ENCODE peak calls at places on chromosomes 3 and 15, in seven cellular contexts. One of them, this sample, is unnamed.

GRCh38 chr3:134627831-134628230 is 23.0 kb downstream of the KY start:
- DNase-seq in CD8-positive, alpha-beta T cell: no peak
- DNase-seq in breast epithelium: no peak
- DNase-seq in A549: peak; percentile 55
- DNase-seq in heart left ventricle: no peak
- DNase-seq in fibroblast of the aortic adventitia: peak; percentile 33
- DNase-seq in thyroid gland: no peak
- DNase-seq in this sample: no peak

GRCh38 chr15:72604794-72605193 is 49.7 kb upstream of the GOLGA6B start:
- DNase-seq in CD8-positive, alpha-beta T cell: no peak
- DNase-seq in breast epithelium: no peak
- DNase-seq in A549: peak; percentile 12
- DNase-seq in heart left ventricle: no peak
- DNase-seq in fibroblast of the aortic adventitia: no peak
- DNase-seq in thyroid gland: no peak
- DNase-seq in this sample: no peak

GRCh38 chr15:74545776-74546656 is 5.0 kb downstream of the ARID3B start:
- DNase-seq in CD8-positive, alpha-beta T cell: peak; percentile 89
- DNase-seq in breast epithelium: peak; percentile 96
- DNase-seq in A549: peak; percentile 87
- DNase-seq in heart left ventricle: peak; percentile 98
- DNase-seq in fibroblast of the aortic adventitia: peak; percentile 99
- DNase-seq in thyroid gland: peak; percentile 99
- DNase-seq in this sample: peak; percentile 99

GRCh38 chr15:35695002-35695401 is 149.0 kb upstream of the DPH6 start:
- DNase-seq in CD8-positive, alpha-beta T cell: no peak
- DNase-seq in breast epithelium: no peak
- DNase-seq in A549: no peak
- DNase-seq in heart left ventricle: no peak
- DNase-seq in fibroblast of the aortic adventitia: no peak
- DNase-seq in thyroid gland: no peak
- DNase-seq in this sample: no peak

GRCh38 chr3:193971268-193971751 is 164.6 kb upstream of the HES1 start:
- DNase-seq in CD8-positive, alpha-beta T cell: no peak
- DNase-seq in breast epithelium: no peak
- DNase-seq in A549: peak; percentile 12
- DNase-seq in heart left ventricle: no peak
- DNase-seq in fibroblast of the aortic adventitia: peak; percentile 47
- DNase-seq in thyroid gland: no peak
- DNase-seq in this sample: no peak

GRCh38 chr15:72758195-72758594 is 25.4 kb downstream of the ADPGK start:
- DNase-seq in CD8-positive, alpha-beta T cell: no peak
- DNase-seq in breast epithelium: no peak
- DNase-seq in A549: peak; percentile 19
- DNase-seq in heart left ventricle: no peak
- DNase-seq in fibroblast of the aortic adventitia: peak; percentile 97
- DNase-seq in thyroid gland: no peak
- DNase-seq in this sample: peak; percentile 89

GRCh38 chr3:16608816-16609215 is 3.6 kb upstream of the DAZL start:
- DNase-seq in CD8-positive, alpha-beta T cell: no peak
- DNase-seq in breast epithelium: no peak
- DNase-seq in A549: no peak
- DNase-seq in heart left ventricle: no peak
- DNase-seq in fibroblast of the aortic adventitia: no peak
- DNase-seq in thyroid gland: no peak
- DNase-seq in this sample: no peak

GRCh38 chr3:99674086-99674789 is 35.8 kb downstream of the COL8A1 start:
- DNase-seq in CD8-positive, alpha-beta T cell: no peak
- DNase-seq in breast epithelium: peak; percentile 40
- DNase-seq in A549: no peak
- DNase-seq in heart left ventricle: no peak
- DNase-seq in fibroblast of the aortic adventitia: peak; percentile 76
- DNase-seq in thyroid gland: peak; percentile 71
- DNase-seq in this sample: peak; percentile 21

GRCh38 chr3:53109822-53110771 is 20.1 kb downstream of the RFT1 start:
- DNase-seq in CD8-positive, alpha-beta T cell: peak; percentile 49
- DNase-seq in breast epithelium: peak; percentile 44
- DNase-seq in A549: peak; percentile 63
- DNase-seq in heart left ventricle: no peak
- DNase-seq in fibroblast of the aortic adventitia: peak; percentile 90
- DNase-seq in thyroid gland: peak; percentile 85
- DNase-seq in this sample: peak; percentile 71

GRCh38 chr3:118813472-118813871 is 221.2 kb downstream of the IGSF11 start:
- DNase-seq in CD8-positive, alpha-beta T cell: no peak
- DNase-seq in breast epithelium: no peak
- DNase-seq in A549: no peak
- DNase-seq in heart left ventricle: no peak
- DNase-seq in fibroblast of the aortic adventitia: no peak
- DNase-seq in thyroid gland: no peak
- DNase-seq in this sample: no peak

GRCh38 chr15:92861742-92862141 is 38.4 kb upstream of the CHD2 start:
- DNase-seq in CD8-positive, alpha-beta T cell: no peak
- DNase-seq in breast epithelium: no peak
- DNase-seq in A549: no peak
- DNase-seq in heart left ventricle: no peak
- DNase-seq in fibroblast of the aortic adventitia: no peak
- DNase-seq in thyroid gland: no peak
- DNase-seq in this sample: no peak

GRCh38 chr3:129892857-129893615 is 475 bp downstream of the TMCC1 start:
- DNase-seq in CD8-positive, alpha-beta T cell: peak; percentile 74
- DNase-seq in breast epithelium: peak; percentile 24
- DNase-seq in A549: no peak
- DNase-seq in heart left ventricle: peak; percentile 82
- DNase-seq in fibroblast of the aortic adventitia: peak; percentile 10
- DNase-seq in thyroid gland: peak; percentile 71
- DNase-seq in this sample: no peak

GRCh38 chr3:162718697-162719096 is 1222.1 kb downstream of the OTOL1 start:
- DNase-seq in CD8-positive, alpha-beta T cell: no peak
- DNase-seq in breast epithelium: no peak
- DNase-seq in A549: no peak
- DNase-seq in heart left ventricle: no peak
- DNase-seq in fibroblast of the aortic adventitia: no peak
- DNase-seq in thyroid gland: no peak
- DNase-seq in this sample: no peak

GRCh38 chr3:184176377-184177330 is 2.0 kb downstream of the AP2M1 start:
- DNase-seq in CD8-positive, alpha-beta T cell: no peak
- DNase-seq in breast epithelium: no peak
- DNase-seq in A549: peak; percentile 77
- DNase-seq in heart left ventricle: peak; percentile 69
- DNase-seq in fibroblast of the aortic adventitia: peak; percentile 92
- DNase-seq in thyroid gland: peak; percentile 65
- DNase-seq in this sample: peak; percentile 96

GRCh38 chr3:62375655-62376054 is 2.3 kb upstream of the FEZF2 start:
- DNase-seq in CD8-positive, alpha-beta T cell: no peak
- DNase-seq in breast epithelium: no peak
- DNase-seq in A549: no peak
- DNase-seq in heart left ventricle: no peak
- DNase-seq in fibroblast of the aortic adventitia: no peak
- DNase-seq in thyroid gland: no peak
- DNase-seq in this sample: no peak

GRCh38 chr3:196552253-196552652 is 16.1 kb downstream of the WDR53 start:
- DNase-seq in CD8-positive, alpha-beta T cell: no peak
- DNase-seq in breast epithelium: no peak
- DNase-seq in A549: no peak
- DNase-seq in heart left ventricle: no peak
- DNase-seq in fibroblast of the aortic adventitia: no peak
- DNase-seq in thyroid gland: no peak
- DNase-seq in this sample: no peak

GRCh38 chr3:196546537-196546936 is 21.8 kb downstream of the WDR53 start:
- DNase-seq in CD8-positive, alpha-beta T cell: no peak
- DNase-seq in breast epithelium: no peak
- DNase-seq in A549: no peak
- DNase-seq in heart left ventricle: no peak
- DNase-seq in fibroblast of the aortic adventitia: no peak
- DNase-seq in thyroid gland: no peak
- DNase-seq in this sample: no peak

GRCh38 chr3:196544491-196544992 is 23.8 kb downstream of the WDR53 start:
- DNase-seq in CD8-positive, alpha-beta T cell: no peak
- DNase-seq in breast epithelium: no peak
- DNase-seq in A549: no peak
- DNase-seq in heart left ventricle: no peak
- DNase-seq in fibroblast of the aortic adventitia: no peak
- DNase-seq in thyroid gland: no peak
- DNase-seq in this sample: no peak

GRCh38 chr3:196541684-196542445 is 26.5 kb downstream of the WDR53 start:
- DNase-seq in CD8-positive, alpha-beta T cell: no peak
- DNase-seq in breast epithelium: no peak
- DNase-seq in A549: no peak
- DNase-seq in heart left ventricle: no peak
- DNase-seq in fibroblast of the aortic adventitia: no peak
- DNase-seq in thyroid gland: no peak
- DNase-seq in this sample: no peak

DNA sequence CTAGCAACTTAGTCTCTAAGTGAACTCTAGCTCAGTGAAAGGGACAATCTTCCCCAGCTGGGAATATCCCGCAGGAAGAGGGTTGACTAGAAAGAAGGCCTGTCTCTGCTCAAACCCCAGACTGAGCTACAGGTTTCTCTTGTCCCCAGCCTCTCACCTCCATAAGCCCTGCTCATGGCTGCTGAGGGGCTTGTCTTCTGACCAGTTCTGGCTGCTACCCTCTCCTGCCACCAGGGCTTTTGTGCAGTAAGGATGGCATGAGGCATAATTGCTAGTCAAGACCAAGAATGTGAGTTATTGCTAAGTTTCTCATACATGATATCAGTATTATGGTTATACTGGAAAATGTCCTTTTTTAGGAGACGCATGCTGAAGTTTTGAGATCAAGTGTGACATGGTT is 21.3 kb downstream of the WDR53 start:
- DNase-seq in CD8-positive, alpha-beta T cell: no peak
- DNase-seq in breast epithelium: no peak
- DNase-seq in A549: no peak
- DNase-seq in heart left ventricle: no peak
- DNase-seq in fibroblast of the aortic adventitia: no peak
- DNase-seq in thyroid gland: no peak
- DNase-seq in this sample: no peak
- TF ChIP-seq CTCF in CD8-positive, alpha-beta T cell: no peak
- TF ChIP-seq CTCF in breast epithelium: no peak
- TF ChIP-seq CTCF in A549: no peak
- TF ChIP-seq CTCF in heart left ventricle: no peak
- TF ChIP-seq CTCF in fibroblast of the aortic adventitia: no peak
- TF ChIP-seq CTCF in thyroid gland: no peak
- TF ChIP-seq CTCF in this sample: no peak

GRCh38 chr3:195556390-195556789 is 13.3 kb upstream of the PPP1R2 start:
- DNase-seq in CD8-positive, alpha-beta T cell: peak; percentile 58
- DNase-seq in breast epithelium: no peak
- DNase-seq in A549: peak; percentile 54
- DNase-seq in heart left ventricle: no peak
- DNase-seq in fibroblast of the aortic adventitia: no peak
- DNase-seq in thyroid gland: peak; percentile 13
- DNase-seq in this sample: no peak
- TF ChIP-seq CTCF in CD8-positive, alpha-beta T cell: peak; percentile 24
- TF ChIP-seq CTCF in breast epithelium: no peak
- TF ChIP-seq CTCF in A549: peak; percentile 31
- TF ChIP-seq CTCF in heart left ventricle: no peak
- TF ChIP-seq CTCF in fibroblast of the aortic adventitia: peak; percentile 24
- TF ChIP-seq CTCF in thyroid gland: no peak
- TF ChIP-seq CTCF in this sample: peak; percentile 30

GRCh38 chr3:132273043-132273442 is 44.2 kb upstream of the ACP3 start:
- DNase-seq in CD8-positive, alpha-beta T cell: no peak
- DNase-seq in breast epithelium: no peak
- DNase-seq in A549: no peak
- DNase-seq in heart left ventricle: no peak
- DNase-seq in fibroblast of the aortic adventitia: no peak
- DNase-seq in thyroid gland: peak; percentile 64
- DNase-seq in this sample: no peak

GRCh38 chr3:132265008-132265407 is 52.2 kb upstream of the ACP3 start:
- DNase-seq in CD8-positive, alpha-beta T cell: no peak
- DNase-seq in breast epithelium: no peak
- DNase-seq in A549: peak; percentile 30
- DNase-seq in heart left ventricle: no peak
- DNase-seq in fibroblast of the aortic adventitia: no peak
- DNase-seq in thyroid gland: peak; percentile 33
- DNase-seq in this sample: no peak

GRCh38 chr3:132267594-132267993 is 49.6 kb upstream of the ACP3 start:
- DNase-seq in CD8-positive, alpha-beta T cell: no peak
- DNase-seq in breast epithelium: no peak
- DNase-seq in A549: no peak
- DNase-seq in heart left ventricle: no peak
- DNase-seq in fibroblast of the aortic adventitia: no peak
- DNase-seq in thyroid gland: no peak
- DNase-seq in this sample: no peak

GRCh38 chr3:132265488-132265887 is 51.7 kb upstream of the ACP3 start:
- DNase-seq in CD8-positive, alpha-beta T cell: no peak
- DNase-seq in breast epithelium: no peak
- DNase-seq in A549: no peak
- DNase-seq in heart left ventricle: no peak
- DNase-seq in fibroblast of the aortic adventitia: no peak
- DNase-seq in thyroid gland: peak; percentile 77
- DNase-seq in this sample: no peak

GRCh38 chr3:132268956-132269355 is 48.3 kb upstream of the ACP3 start:
- DNase-seq in CD8-positive, alpha-beta T cell: no peak
- DNase-seq in breast epithelium: no peak
- DNase-seq in A549: peak; percentile 61
- DNase-seq in heart left ventricle: no peak
- DNase-seq in fibroblast of the aortic adventitia: peak; percentile 34
- DNase-seq in thyroid gland: peak; percentile 38
- DNase-seq in this sample: peak; percentile 28
- TF ChIP-seq CTCF in CD8-positive, alpha-beta T cell: no peak
- TF ChIP-seq CTCF in breast epithelium: no peak
- TF ChIP-seq CTCF in A549: no peak
- TF ChIP-seq CTCF in heart left ventricle: no peak
- TF ChIP-seq CTCF in fibroblast of the aortic adventitia: peak; percentile 52
- TF ChIP-seq CTCF in thyroid gland: peak; percentile 20
- TF ChIP-seq CTCF in this sample: peak; percentile 79

DNA sequence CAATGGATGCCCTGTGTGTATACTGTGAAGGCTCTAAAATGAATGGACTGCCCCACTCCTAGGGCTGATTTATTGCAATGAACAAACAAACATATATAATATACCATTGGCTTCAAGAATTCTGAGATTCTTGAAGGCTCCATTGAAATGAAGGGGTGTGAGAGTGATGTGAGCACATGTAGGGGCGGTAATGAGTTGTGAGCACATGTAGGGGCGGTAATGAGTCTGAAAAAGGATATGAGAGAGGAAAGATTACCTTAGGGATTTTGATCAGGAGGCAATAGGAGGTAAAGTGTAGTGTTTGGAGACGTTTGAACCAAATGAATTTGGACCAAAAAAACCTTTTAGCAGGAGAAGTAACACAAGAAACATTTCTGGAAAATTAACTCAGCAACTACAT is 3.7 kb downstream of the FAM162A start:
- DNase-seq in CD8-positive, alpha-beta T cell: no peak
- DNase-seq in breast epithelium: no peak
- DNase-seq in A549: no peak
- DNase-seq in heart left ventricle: no peak
- DNase-seq in fibroblast of the aortic adventitia: no peak
- DNase-seq in thyroid gland: no peak
- DNase-seq in this sample: no peak
- TF ChIP-seq CTCF in CD8-positive, alpha-beta T cell: no peak
- TF ChIP-seq CTCF in breast epithelium: no peak
- TF ChIP-seq CTCF in A549: no peak
- TF ChIP-seq CTCF in heart left ventricle: no peak
- TF ChIP-seq CTCF in fibroblast of the aortic adventitia: no peak
- TF ChIP-seq CTCF in thyroid gland: no peak
- TF ChIP-seq CTCF in this sample: no peak

This sample was measured in HFFc6.